ENCODE peak calls at places on chromosomes 1 and 21, in four cellular contexts. W is fibroblast of lung, Z is PC-3, Q is OCI-LY7. S is an unnamed sample.

GRCh38 chr1:245085508-245086095 is 69.2 kb upstream of the KIF26B start:
- DNase-seq in W (peak; percentile 95), Z (peak; percentile 75), Q (no peak), S (no peak)

GRCh38 chr1:224182057-224182865 is 779 bp upstream of the DEGS1 start:
- DNase-seq in W (no peak), Z (peak; percentile 26), Q (peak; percentile 82), S (no peak)

GRCh38 chr1:226064168-226064815 is 1.8 kb downstream of the H3-3A start:
- DNase-seq in W (peak; percentile 22), Z (peak; percentile 57), Q (peak; percentile 45), S (peak; percentile 65)

GRCh38 chr1:27884182-27884954 is 12.0 kb downstream of the THEMIS2 start:
- DNase-seq in W (no peak), Z (no peak), Q (no peak), S (no peak)

GRCh38 chr1:209029737-209030136 is 553.8 kb upstream of the CAMK1G start:
- DNase-seq in W (no peak), Z (peak; percentile 54), Q (no peak), S (no peak)

GRCh38 chr1:44242761-44243160 is 29.5 kb downstream of the DMAP1 start:
- DNase-seq in W (no peak), Z (no peak), Q (no peak), S (no peak)

GRCh38 chr1:165114022-165114888 is 242.3 kb downstream of the LMX1A start:
- DNase-seq in W (peak; percentile 52), Z (peak; percentile 91), Q (peak; percentile 21), S (peak; percentile 67)

GRCh38 chr1:93503163-93503562 is 55.2 kb downstream of the FNBP1L start:
- DNase-seq in W (no peak), Z (no peak), Q (no peak), S (no peak)

GRCh38 chr21:32653326-32653901 is 41.2 kb upstream of the CFAP298 start:
- DNase-seq in W (peak; percentile 19), Z (peak; percentile 51), Q (peak; percentile 37), S (peak; percentile 74)

GRCh38 chr1:159000627-159001026 is 9.1 kb upstream of the IFI16 start:
- DNase-seq in W (peak; percentile 97), Z (peak; percentile 86), Q (no peak), S (no peak)

GRCh38 chr1:115764541-115764940 is 4.0 kb downstream of the CASQ2 start:
- DNase-seq in W (peak; percentile 64), Z (peak; percentile 83), Q (no peak), S (no peak)

GRCh38 chr1:2036287-2036686 is 13.9 kb upstream of the PRKCZ start:
- DNase-seq in W (no peak), Z (no peak), Q (no peak), S (no peak)

GRCh38 chr1:111850124-111850523 is 94.4 kb downstream of the DDX20 start:
- DNase-seq in W (no peak), Z (no peak), Q (no peak), S (no peak)

GRCh38 chr1:8880068-8880676 is 1.7 kb upstream of the ENO1 start:
- DNase-seq in W (peak; percentile 99), Z (peak; percentile 93), Q (peak; percentile 45), S (no peak)

GRCh38 chr1:25997759-25998074 is at the start of gene PAFAH2:
- DNase-seq in W (no peak), Z (no peak), Q (no peak), S (no peak)

GRCh38 chr1:221166162-221166500 is 286.9 kb downstream of the HLX start:
- DNase-seq in W (no peak), Z (no peak), Q (no peak), S (no peak)

GRCh38 chr1:54347261-54347954 is 58.8 kb downstream of the SSBP3 start:
- DNase-seq in W (no peak), Z (no peak), Q (no peak), S (no peak)

GRCh38 chr1:54350360-54350759 is 55.8 kb downstream of the SSBP3 start:
- DNase-seq in W (no peak), Z (no peak), Q (no peak), S (no peak)

GRCh38 chr1:54345116-54345515 is 61.1 kb downstream of the SSBP3 start:
- DNase-seq in W (no peak), Z (no peak), Q (no peak), S (no peak)

GRCh38 chr1:54347955-54348699 is 58.1 kb downstream of the SSBP3 start:
- DNase-seq in W (no peak), Z (no peak), Q (no peak), S (no peak)

DNA sequence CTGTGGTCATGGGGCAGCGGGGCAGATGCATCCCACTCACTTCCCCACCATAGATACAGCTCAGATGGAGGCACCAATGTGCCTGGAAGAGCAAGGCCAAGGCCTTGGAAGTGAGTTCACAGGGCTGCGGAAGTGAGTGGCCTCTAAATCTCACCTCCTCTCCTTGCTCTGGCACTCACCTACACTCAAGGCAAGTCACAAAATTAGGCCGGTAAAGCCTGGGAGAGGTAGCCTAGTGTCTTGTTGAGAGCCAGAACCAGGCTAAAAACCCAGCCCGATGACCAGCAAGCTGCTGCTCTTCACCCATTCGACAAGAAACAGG is 57.5 kb downstream of the SSBP3 start:
- DNase-seq in W (no peak), Z (no peak), Q (no peak), S (no peak)
- H4K20me1 ChIP-seq in W (no peaks in the 10 kb centered on the region), Z (no peaks in the 10 kb centered on the region), Q (no peaks in the 10 kb centered on the region), S (no peaks in the 10 kb centered on the region)

DNA sequence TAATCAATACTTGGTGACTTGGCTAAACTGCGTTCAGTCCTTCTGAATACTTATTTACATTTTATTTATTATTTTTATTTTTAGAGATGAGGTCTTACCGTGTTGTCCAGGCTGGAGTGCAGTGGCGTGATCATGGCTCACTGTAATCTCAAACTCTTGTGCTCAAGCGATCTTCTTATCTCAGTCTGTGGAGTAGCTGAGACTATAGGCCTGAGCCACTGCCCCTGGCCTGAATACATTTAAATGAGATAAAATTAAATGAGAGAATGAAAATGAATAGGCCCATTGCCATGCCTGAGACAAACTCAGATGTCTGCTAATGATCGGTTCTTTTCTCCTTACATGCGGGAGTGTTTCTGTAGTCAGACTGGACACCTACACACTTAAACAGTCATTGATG is 86.0 kb downstream of the GALNT2 start:
- DNase-seq in W (no peak), Z (no peak), Q (no peak), S (no peak)
- H3K79me2 ChIP-seq in W (peaks cover 33% of the 10 kb centered on the region), Z (peaks cover 99% of the 10 kb centered on the region), Q (peaks cover 14% of the 10 kb centered on the region), S (no peaks in the 10 kb centered on the region)

DNA sequence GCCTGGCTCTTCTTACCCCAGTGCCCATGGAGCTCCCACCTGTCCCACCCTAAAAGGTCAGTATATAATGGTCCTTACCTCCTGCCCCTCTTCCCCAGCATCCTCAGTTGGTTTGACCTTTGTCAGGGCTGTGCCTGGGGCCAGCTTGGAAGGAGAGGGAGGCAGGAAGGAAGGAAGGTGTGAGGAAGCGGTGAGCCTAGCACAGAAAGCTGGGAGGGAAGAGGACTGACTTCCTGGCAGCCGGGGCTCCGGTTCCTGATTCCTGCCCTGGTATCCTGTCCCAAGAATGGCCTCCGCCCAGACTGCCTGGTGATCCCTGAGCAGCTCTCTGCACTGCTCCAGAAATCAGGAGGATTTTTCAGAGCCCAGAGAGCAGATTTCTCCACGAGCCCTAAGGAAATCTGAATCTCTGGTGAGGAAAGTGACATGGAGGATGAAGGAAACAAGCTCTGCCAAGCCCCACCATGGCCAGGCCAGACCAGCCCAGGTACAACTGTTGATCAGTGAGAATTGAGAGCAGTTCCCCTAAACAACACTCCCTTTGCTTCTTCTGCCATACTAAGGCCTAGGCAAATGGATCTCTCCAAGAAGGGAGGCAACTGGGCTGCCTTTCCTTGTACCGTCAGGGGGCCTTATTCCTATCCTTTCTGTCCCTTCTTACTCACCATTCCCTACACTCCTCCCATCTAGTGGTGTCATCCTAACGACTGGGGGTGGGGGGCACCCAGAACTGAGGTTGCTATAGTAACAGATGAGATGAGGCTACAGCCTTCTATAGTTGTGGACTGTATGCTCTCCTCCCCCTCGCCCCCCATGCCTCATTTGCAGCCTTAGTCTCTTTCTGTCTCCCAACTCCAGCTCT is 3.2 kb downstream of the PEA15 start:
- DNase-seq in W (no peak), Z (no peak), Q (no peak), S (no peak)
- H4K20me1 ChIP-seq in W (peaks cover 4% of the 10 kb centered on the region), Z (peaks cover 27% of the 10 kb centered on the region), Q (peaks cover 5% of the 10 kb centered on the region), S (peaks cover 6% of the 10 kb centered on the region)

GRCh38 chr1:185798505-185798904 is 64.3 kb downstream of the HMCN1 start:
- DNase-seq in W (no peak), Z (no peak), Q (no peak), S (no peak)
- H3K79me2 ChIP-seq in W (no peaks in the 10 kb centered on the region), Z (no peaks in the 10 kb centered on the region), Q (no peaks in the 10 kb centered on the region), S (no peaks in the 10 kb centered on the region)

GRCh38 chr21:34792504-34793089 is 123.8 kb downstream of the CLIC6 start:
- DNase-seq in W (no peak), Z (no peak), Q (no peak), S (no peak)

GRCh38 chr21:34794686-34795085 is 125.9 kb downstream of the CLIC6 start:
- DNase-seq in W (no peak), Z (no peak), Q (no peak), S (no peak)

GRCh38 chr21:34791776-34792503 is 123.1 kb downstream of the CLIC6 start:
- DNase-seq in W (no peak), Z (no peak), Q (no peak), S (no peak)

GRCh38 chr21:34795152-34796141 is 126.7 kb downstream of the CLIC6 start:
- DNase-seq in W (peak; percentile 77), Z (peak; percentile 92), Q (no peak), S (no peak)

GRCh38 chr21:34793471-34793870 is 124.7 kb downstream of the CLIC6 start:
- DNase-seq in W (no peak), Z (no peak), Q (no peak), S (no peak)
- H4K20me1 ChIP-seq in W (no peaks in the 10 kb centered on the region), Z (no peaks in the 10 kb centered on the region), Q (no peaks in the 10 kb centered on the region), S (no peaks in the 10 kb centered on the region)